ENCODE peak calls at places on chromosome 5, in seven cellular contexts. J, R, W, Q, P, Y and O are unnamed samples.

GRCh38 chr5:19928556-19929421 is 59.2 kb downstream of the CDH18 start:
- DNase-seq in J (no peak), R (peak), W (peak), Q (peak), P (no peak), Y (no peak), O (peak)

GRCh38 chr5:131959136-131959535 is 13.7 kb upstream of the MEIKIN start:
- DNase-seq in J (no peak), R (no peak), W (no peak), Q (no peak), P (no peak), Y (no peak), O (no peak)

GRCh38 chr5:10145922-10146321 is 103.8 kb downstream of the ATPSCKMT start:
- DNase-seq in J (no peak), R (peak), W (peak), Q (peak), P (no peak), Y (peak), O (peak)

GRCh38 chr5:77531297-77531696 is 39.2 kb upstream of the WDR41 start:
- DNase-seq in J (no peak), R (no peak), W (no peak), Q (no peak), P (no peak), Y (no peak), O (no peak)

GRCh38 chr5:132142459-132142858 is 68.9 kb downstream of the CSF2 start:
- DNase-seq in J (no peak), R (no peak), W (no peak), Q (no peak), P (no peak), Y (no peak), O (no peak)

GRCh38 chr5:167355370-167355769 is 936.1 kb upstream of the WWC1 start:
- DNase-seq in J (no peak), R (no peak), W (no peak), Q (no peak), P (no peak), Y (no peak), O (no peak)

GRCh38 chr5:158858011-158858410 is 241.7 kb downstream of the EBF1 start:
- DNase-seq in J (no peak), R (no peak), W (no peak), Q (no peak), P (no peak), Y (no peak), O (no peak)

GRCh38 chr5:117761190-117761589 is 1186.6 kb upstream of the SEMA6A start:
- DNase-seq in J (no peak), R (no peak), W (no peak), Q (no peak), P (no peak), Y (no peak), O (peak)

GRCh38 chr5:119435436-119436132 is 16.7 kb upstream of the HSD17B4 start:
- DNase-seq in J (peak), R (peak), W (peak), Q (peak), P (peak), Y (no peak), O (peak)

GRCh38 chr5:93305984-93306383 is 275.0 kb downstream of the NR2F1-AS1 start:
- DNase-seq in J (no peak), R (no peak), W (no peak), Q (no peak), P (no peak), Y (no peak), O (peak)

GRCh38 chr5:137627293-137627692 is 108.6 kb downstream of the KLHL3 start:
- DNase-seq in J (no peak), R (no peak), W (no peak), Q (no peak), P (no peak), Y (no peak), O (no peak)

GRCh38 chr5:142911775-142912174 is 141.6 kb downstream of the ARHGAP26 start:
- DNase-seq in J (no peak), R (no peak), W (no peak), Q (no peak), P (no peak), Y (no peak), O (no peak)

GRCh38 chr5:142915840-142916424 is 145.8 kb downstream of the ARHGAP26 start:
- DNase-seq in J (no peak), R (peak), W (peak), Q (no peak), P (peak), Y (peak), O (peak)

GRCh38 chr5:142915038-142915437 is 144.9 kb downstream of the ARHGAP26 start:
- DNase-seq in J (no peak), R (no peak), W (no peak), Q (no peak), P (no peak), Y (no peak), O (no peak)

GRCh38 chr5:142911170-142911569 is 141.0 kb downstream of the ARHGAP26 start:
- DNase-seq in J (no peak), R (no peak), W (no peak), Q (no peak), P (no peak), Y (no peak), O (no peak)

DNA sequence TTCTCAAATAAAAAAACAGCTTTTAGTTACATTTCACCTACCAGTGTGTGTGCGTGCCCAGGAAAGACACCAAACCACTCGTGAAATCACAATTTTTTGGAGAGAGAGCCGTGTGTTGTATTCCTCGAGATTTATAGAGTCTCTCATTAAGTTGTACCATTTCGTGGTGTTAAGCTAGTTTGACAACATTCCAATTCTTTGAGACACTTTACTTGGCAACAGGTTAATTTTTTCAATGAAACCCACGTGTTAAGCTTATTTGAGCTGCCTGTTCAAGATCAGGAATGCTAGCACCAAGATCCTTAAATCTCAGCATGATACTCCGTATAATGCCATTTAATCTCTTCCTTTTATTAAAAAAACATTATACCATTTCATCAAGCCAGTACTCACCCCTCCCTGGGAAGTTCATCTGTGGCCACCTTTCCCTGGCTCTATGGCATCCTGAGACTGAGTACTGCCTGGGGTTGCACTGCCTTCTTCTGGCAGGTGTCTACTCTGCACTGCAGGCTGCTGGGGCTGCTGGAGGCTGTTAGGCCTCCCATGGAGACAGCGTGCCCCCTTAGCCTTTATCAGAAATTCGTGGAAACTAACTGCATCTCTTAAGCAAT is 143.7 kb downstream of the ARHGAP26 start:
- DNase-seq in J (no peak), R (peak), W (no peak), Q (no peak), P (no peak), Y (no peak), O (no peak)
- TF ChIP-seq CTCF in J (no peak), R (peak), W (peak), Q (no peak), P (no peak), Y (no peak), O (peak)

DNA sequence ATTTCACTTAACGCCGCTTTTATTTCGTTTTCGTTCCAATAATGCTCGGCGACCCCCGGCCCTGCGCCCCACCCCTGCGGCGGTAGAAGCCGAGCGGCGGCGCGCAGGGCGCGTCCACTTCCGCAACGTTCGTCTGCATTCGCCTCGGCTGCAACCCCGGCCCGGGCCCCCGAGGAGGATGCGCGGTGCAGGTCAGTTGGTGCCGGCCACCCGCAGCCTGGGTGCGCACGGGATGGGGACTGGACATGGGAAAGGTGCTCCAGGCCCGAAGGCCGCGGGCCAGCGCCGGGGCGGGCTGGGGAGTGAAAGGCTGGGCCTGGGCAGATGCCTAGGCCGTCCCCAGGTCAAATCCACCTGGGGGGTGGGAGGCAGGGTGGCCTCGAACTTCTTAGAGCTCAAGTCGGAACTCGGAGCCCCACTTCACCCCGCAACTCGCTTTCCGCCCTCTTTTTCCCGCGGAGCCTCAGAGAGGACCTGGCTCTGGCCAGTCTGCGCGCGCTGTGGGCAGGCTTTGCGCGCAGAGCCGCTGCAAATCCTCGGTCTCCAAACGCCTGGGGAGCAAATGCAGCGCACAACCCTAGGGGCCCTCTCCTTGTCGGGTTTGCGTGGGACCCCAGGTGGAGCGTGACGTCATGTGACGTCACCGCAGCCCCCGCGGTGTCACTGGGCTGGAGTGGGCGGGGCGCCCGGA is 3.2 kb downstream of the TLX3 start:
- DNase-seq in J (no peak), R (no peak), W (peak), Q (no peak), P (no peak), Y (no peak), O (no peak)
- H3K4me3 ChIP-seq in J (peak), R (no peak), W (no peak), Q (no peak), P (no peak), Y (no peak), O (no peak)

GRCh38 chr5:84085387-84086041 is 299.2 kb downstream of the EDIL3 start:
- DNase-seq in J (no peak), R (no peak), W (no peak), Q (no peak), P (no peak), Y (no peak), O (no peak)

GRCh38 chr5:84086517-84086916 is 298.2 kb downstream of the EDIL3 start:
- DNase-seq in J (no peak), R (no peak), W (no peak), Q (no peak), P (no peak), Y (no peak), O (peak)

GRCh38 chr5:84092738-84093137 is 291.9 kb downstream of the EDIL3 start:
- DNase-seq in J (no peak), R (no peak), W (no peak), Q (no peak), P (no peak), Y (no peak), O (no peak)

GRCh38 chr5:84091400-84091799 is 293.3 kb downstream of the EDIL3 start:
- DNase-seq in J (no peak), R (no peak), W (no peak), Q (no peak), P (no peak), Y (no peak), O (peak)

GRCh38 chr5:84088996-84089395 is 295.7 kb downstream of the EDIL3 start:
- DNase-seq in J (no peak), R (peak), W (peak), Q (peak), P (no peak), Y (peak), O (peak)
- TF ChIP-seq CTCF in J (no peak), R (peak), W (peak), Q (peak), P (no peak), Y (peak), O (peak)

DNA sequence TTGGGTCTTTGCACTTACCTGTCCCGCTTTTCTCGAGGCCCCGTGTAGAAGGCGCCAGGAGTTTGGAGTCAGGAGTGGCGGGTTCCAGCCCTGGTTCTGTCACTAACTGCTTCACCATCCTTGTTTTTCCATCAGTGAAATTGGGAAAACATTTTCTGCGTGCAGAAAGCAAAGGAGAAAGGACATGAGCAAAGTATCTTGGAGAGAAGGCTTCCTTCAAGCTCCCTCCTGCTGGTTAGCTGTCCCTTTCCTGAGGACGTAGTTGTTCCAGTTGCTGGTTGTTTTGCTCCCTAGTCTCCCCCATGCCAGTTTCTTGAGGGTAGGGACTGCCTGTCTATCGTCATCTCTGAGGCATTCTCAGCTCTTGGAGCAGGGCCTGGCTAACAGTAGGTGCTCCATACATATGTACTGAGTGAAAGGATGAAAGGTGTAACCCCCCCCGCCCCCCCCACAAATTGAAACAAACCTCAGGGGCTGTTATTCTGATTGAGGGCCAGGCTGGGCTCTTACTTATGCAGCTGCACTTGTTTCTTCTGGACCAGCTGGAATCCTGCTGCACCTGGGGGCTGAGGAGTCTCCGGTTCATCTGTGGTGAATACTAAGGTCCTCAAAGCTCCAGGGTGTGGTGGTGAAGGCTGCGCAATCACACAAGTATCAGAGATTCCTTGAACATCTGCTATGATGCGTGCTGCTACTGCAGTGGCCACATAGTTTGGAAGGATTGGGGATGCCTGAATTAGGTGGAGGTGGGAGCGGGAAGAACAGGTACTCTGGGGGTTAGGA is 1.0 kb downstream of the SMIM3 start:
- DNase-seq in J (no peak), R (no peak), W (peak), Q (peak), P (peak), Y (no peak), O (peak)
- H3K4me3 ChIP-seq in J (peak), R (peak), W (peak), Q (peak), P (peak), Y (peak), O (peak)

GRCh38 chr5:145178667-145179523 is 656.2 kb downstream of the PRELID2 start:
- DNase-seq in J (no peak), R (no peak), W (no peak), Q (peak), P (no peak), Y (no peak), O (no peak)
- TF ChIP-seq CTCF in J (no peak), R (no peak), W (no peak), Q (no peak), P (no peak), Y (no peak), O (no peak)